ENCODE peak calls at places on chromosomes 13 and 19, in eight cellular contexts. C is heart left ventricle; W is effector memory CD4-positive, alpha-beta T cell; I is aorta; M is MM.1S; B is CD4-positive, alpha-beta memory T cell; N is tibial nerve; Y is Karpas-422. D is an unnamed sample.

GRCh38 chr19:18440421-18440877 is 2.5 kb upstream of the ISYNA1 start:
- DNase-seq in C (no peak), W (peak; percentile 26), I (no peak), M (no peak), B (no peak), N (no peak), Y (peak; percentile 81), D (no peak)

GRCh38 chr19:11989112-11989456 is 24.2 kb downstream of the ZNF763 start:
- DNase-seq in C (no peak), W (no peak), I (no peak), M (no peak), B (no peak), N (no peak), Y (no peak), D (no peak)

GRCh38 chr13:89066868-89067466 is 1395.8 kb downstream of the SLITRK5 start:
- DNase-seq in C (no peak), W (peak; percentile 8), I (no peak), M (peak; percentile 21), B (peak; percentile 34), N (peak; percentile 48), Y (peak; percentile 89), D (peak; percentile 77)

GRCh38 chr19:52722062-52723005 is 12.5 kb downstream of the ZNF611 start:
- DNase-seq in C (no peak), W (no peak), I (no peak), M (no peak), B (no peak), N (no peak), Y (no peak), D (peak; percentile 49)

GRCh38 chr19:412356-413355 is 3.7 kb upstream of the C2CD4C start:
- DNase-seq in C (no peak), W (no peak), I (peak; percentile 24), M (no peak), B (no peak), N (no peak), Y (no peak), D (peak; percentile 67)

GRCh38 chr19:30441011-30441410 is 68.8 kb downstream of the ZNF536 start:
- DNase-seq in C (no peak), W (no peak), I (no peak), M (no peak), B (no peak), N (no peak), Y (no peak), D (no peak)

GRCh38 chr19:14433454-14434156 is 499 bp downstream of the PKN1 start:
- DNase-seq in C (peak; percentile 38), W (peak; percentile 27), I (no peak), M (peak; percentile 34), B (peak; percentile 49), N (no peak), Y (peak; percentile 69), D (peak; percentile 60)

GRCh38 chr13:35342440-35342839 is 134.0 kb downstream of the MAB21L1 start:
- DNase-seq in C (no peak), W (no peak), I (no peak), M (no peak), B (no peak), N (no peak), Y (no peak), D (no peak)

GRCh38 chr13:79190932-79191331 is 215.1 kb downstream of the RBM26 start:
- DNase-seq in C (no peak), W (no peak), I (no peak), M (no peak), B (no peak), N (no peak), Y (no peak), D (no peak)

GRCh38 chr19:7687177-7687576 is 6.5 kb downstream of the TRAPPC5 start:
- DNase-seq in C (no peak), W (no peak), I (no peak), M (no peak), B (no peak), N (no peak), Y (no peak), D (no peak)

GRCh38 chr19:13277104-13277809 is 127.0 kb downstream of the IER2 start:
- DNase-seq in C (peak; percentile 50), W (peak; percentile 50), I (peak; percentile 64), M (peak; percentile 78), B (peak; percentile 81), N (peak; percentile 79), Y (peak; percentile 92), D (peak; percentile 80)

GRCh38 chr19:7868671-7869452 is 5.3 kb downstream of the PRR36 start:
- DNase-seq in C (peak; percentile 51), W (peak; percentile 73), I (peak; percentile 79), M (peak; percentile 95), B (peak; percentile 92), N (peak; percentile 20), Y (peak; percentile 83), D (peak; percentile 93)

GRCh38 chr13:113851826-113852535 is 11.9 kb downstream of the GAS6 start:
- DNase-seq in C (no peak), W (no peak), I (no peak), M (no peak), B (no peak), N (no peak), Y (no peak), D (no peak)

GRCh38 chr13:41145136-41145908 is 12.7 kb upstream of the KBTBD6 start:
- DNase-seq in C (no peak), W (no peak), I (no peak), M (no peak), B (no peak), N (no peak), Y (no peak), D (no peak)

GRCh38 chr19:6740589-6741348 is 1.3 kb downstream of the TRIP10 start:
- DNase-seq in C (peak; percentile 81), W (peak; percentile 13), I (peak; percentile 78), M (no peak), B (no peak), N (no peak), Y (peak; percentile 69), D (peak; percentile 80)

GRCh38 chr19:1411255-1412191 is 4.1 kb downstream of the DAZAP1 start:
- DNase-seq in C (peak; percentile 84), W (peak; percentile 21), I (peak; percentile 70), M (no peak), B (peak; percentile 53), N (no peak), Y (no peak), D (no peak)

GRCh38 chr19:17734146-17734545 is 14.9 kb downstream of the MAP1S start:
- DNase-seq in C (no peak), W (no peak), I (no peak), M (no peak), B (no peak), N (no peak), Y (no peak), D (no peak)

GRCh38 chr19:5116292-5116691 is 147.4 kb downstream of the KDM4B start:
- DNase-seq in C (no peak), W (no peak), I (no peak), M (no peak), B (no peak), N (no peak), Y (no peak), D (no peak)

GRCh38 chr19:47026156-47026555 is 6.5 kb downstream of the NPAS1 start:
- DNase-seq in C (no peak), W (no peak), I (no peak), M (no peak), B (no peak), N (no peak), Y (no peak), D (no peak)
- H3K27me3 ChIP-seq in C (peaks cover 47% of the 10 kb centered on the region), W (peaks cover 55% of the 10 kb centered on the region), I (no peaks in the 10 kb centered on the region), M (peaks cover 58% of the 10 kb centered on the region), B (peaks cover 39% of the 10 kb centered on the region), N (no peaks in the 10 kb centered on the region), Y (no peaks in the 10 kb centered on the region), D (peaks cover 57% of the 10 kb centered on the region)

DNA sequence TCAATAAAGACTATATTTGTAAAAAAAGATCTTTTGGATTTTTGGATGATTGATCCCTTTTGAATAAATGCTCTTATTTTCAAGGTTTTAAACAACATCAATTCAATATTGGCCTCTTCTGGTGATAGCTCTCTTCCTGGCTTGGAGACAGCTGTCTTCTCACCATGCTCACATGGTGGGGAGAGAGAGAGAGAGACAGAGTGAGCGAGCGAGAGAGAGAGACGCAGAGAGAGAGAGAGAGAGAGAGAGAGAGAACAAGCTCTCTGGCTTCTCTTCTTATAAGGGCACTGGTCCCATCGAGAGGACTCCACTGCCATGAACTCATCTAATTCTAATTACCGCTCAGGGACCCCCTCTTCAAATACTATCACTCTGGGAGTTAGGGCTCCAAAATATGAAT is 32.1 kb upstream of the FARP1 start:
- DNase-seq in C (no peak), W (no peak), I (no peak), M (no peak), B (no peak), N (no peak), Y (no peak), D (no peak)
- H3K4me1 ChIP-seq in C (no peaks in the 10 kb centered on the region), W (no peaks in the 10 kb centered on the region), I (no peaks in the 10 kb centered on the region), M (no peaks in the 10 kb centered on the region), B (no peaks in the 10 kb centered on the region), N (no peaks in the 10 kb centered on the region), Y (no peaks in the 10 kb centered on the region), D (no peaks in the 10 kb centered on the region)

GRCh38 chr13:94713556-94714182 is 1.3 kb upstream of the SOX21 start:
- DNase-seq in C (no peak), W (no peak), I (no peak), M (no peak), B (no peak), N (no peak), Y (no peak), D (no peak)

GRCh38 chr13:94711561-94712286 is 621 bp downstream of the SOX21 start:
- DNase-seq in C (no peak), W (no peak), I (peak; percentile 38), M (no peak), B (no peak), N (no peak), Y (no peak), D (peak; percentile 46)

GRCh38 chr13:94710881-94711560 is 1.3 kb downstream of the SOX21 start:
- DNase-seq in C (no peak), W (no peak), I (peak; percentile 36), M (peak; percentile 35), B (no peak), N (no peak), Y (no peak), D (peak; percentile 43)

GRCh38 chr13:94712812-94713555 is 639 bp upstream of the SOX21 start:
- DNase-seq in C (no peak), W (no peak), I (peak; percentile 46), M (no peak), B (no peak), N (no peak), Y (no peak), D (peak; percentile 73)

DNA sequence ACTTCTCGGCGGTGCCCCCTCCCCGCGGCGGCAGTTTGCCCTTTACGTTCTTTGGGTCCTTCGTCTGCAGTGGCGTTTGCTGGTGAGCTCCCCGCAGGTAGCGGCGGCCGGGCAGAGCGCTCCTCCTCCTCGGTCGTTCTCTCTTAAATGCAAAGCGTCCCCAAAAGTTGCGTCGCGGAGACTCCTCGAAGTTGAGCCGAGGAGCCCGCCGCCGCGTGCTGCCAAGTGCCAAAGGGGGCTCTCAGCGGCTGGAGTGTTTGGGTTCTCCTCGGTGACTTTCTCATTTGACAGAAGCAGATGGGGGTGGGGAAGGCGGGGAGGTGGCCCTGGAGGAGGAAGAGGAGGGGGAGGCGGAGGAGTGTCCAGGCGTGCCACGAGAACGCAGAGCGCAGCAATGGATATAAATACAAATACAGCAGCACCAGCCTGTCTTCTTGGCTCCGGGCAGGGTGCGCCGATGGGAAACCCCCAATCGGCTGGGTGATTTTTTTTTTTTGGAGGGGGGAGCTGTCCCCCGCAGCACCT is at the start of gene SOX21:
- DNase-seq in C (no peak), W (no peak), I (peak; percentile 35), M (no peak), B (no peak), N (no peak), Y (no peak), D (no peak)
- H3K4me3 ChIP-seq in C (peak within 1 kb of the TSS; percentile 18), W (peak within 1 kb of the TSS; percentile 32), I (peak within 1 kb of the TSS; percentile 29), M (no peak within 1 kb of the TSS), B (no peak within 1 kb of the TSS), N (no peak within 1 kb of the TSS), Y (no peak within 1 kb of the TSS), D (peak within 1 kb of the TSS; percentile 5)

GRCh38 chr13:111572956-111573355 is 252.5 kb downstream of the TEX29 start:
- DNase-seq in C (no peak), W (no peak), I (no peak), M (no peak), B (no peak), N (no peak), Y (no peak), D (no peak)
- H3K27me3 ChIP-seq in C (no peaks in the 10 kb centered on the region), W (no peaks in the 10 kb centered on the region), I (no peaks in the 10 kb centered on the region), M (no peaks in the 10 kb centered on the region), B (no peaks in the 10 kb centered on the region), N (no peaks in the 10 kb centered on the region), Y (no peaks in the 10 kb centered on the region), D (no peaks in the 10 kb centered on the region)